ENCODE peak calls at places on chromosomes 3 and 15, in ten cellular contexts. One of them, this sample, is unnamed.
A peak's percentile ranks its signal among the peaks of the same experiment; 100 is the strongest.

GRCh38 chr15:88900309-88900981 is 5.1 kb upstream of the HAPLN3 start:
- DNase-seq in right lobe of liver: no peak
- DNase-seq in gastrocnemius medialis: peak; percentile 58
- DNase-seq in thyroid gland: no peak
- DNase-seq in IMR-90: peak; percentile 58
- DNase-seq in A549: peak; percentile 80
- DNase-seq in Peyer's patch: no peak
- DNase-seq in heart left ventricle: no peak
- DNase-seq in breast epithelium: no peak
- DNase-seq in stomach: no peak
- DNase-seq in this sample: no peak

GRCh38 chr3:181382656-181383055 is 329.1 kb upstream of the SOX2 start:
- DNase-seq in breast epithelium: no peak
- DNase-seq in heart left ventricle: no peak
- DNase-seq in right lobe of liver: no peak
- DNase-seq in A549: no peak
- DNase-seq in gastrocnemius medialis: no peak
- DNase-seq in Peyer's patch: no peak
- DNase-seq in thyroid gland: peak; percentile 78
- DNase-seq in IMR-90: no peak
- DNase-seq in stomach: no peak
- DNase-seq in this sample: no peak

GRCh38 chr15:78071378-78071777 is 6.1 kb downstream of the TBC1D2B start:
- DNase-seq in right lobe of liver: no peak
- DNase-seq in Peyer's patch: no peak
- DNase-seq in IMR-90: no peak
- DNase-seq in stomach: no peak
- DNase-seq in thyroid gland: no peak
- DNase-seq in A549: no peak
- DNase-seq in heart left ventricle: no peak
- DNase-seq in gastrocnemius medialis: no peak
- DNase-seq in breast epithelium: no peak
- DNase-seq in this sample: no peak

GRCh38 chr3:82654708-82655107 is 893.3 kb upstream of the GBE1 start:
- DNase-seq in heart left ventricle: no peak
- DNase-seq in thyroid gland: no peak
- DNase-seq in IMR-90: no peak
- DNase-seq in stomach: no peak
- DNase-seq in right lobe of liver: no peak
- DNase-seq in breast epithelium: no peak
- DNase-seq in A549: no peak
- DNase-seq in gastrocnemius medialis: no peak
- DNase-seq in Peyer's patch: no peak
- DNase-seq in this sample: no peak

GRCh38 chr3:119360736-119361462 is 66.7 kb downstream of the ARHGAP31 start:
- DNase-seq in breast epithelium: no peak
- DNase-seq in heart left ventricle: no peak
- DNase-seq in Peyer's patch: no peak
- DNase-seq in stomach: no peak
- DNase-seq in IMR-90: no peak
- DNase-seq in thyroid gland: no peak
- DNase-seq in A549: no peak
- DNase-seq in gastrocnemius medialis: no peak
- DNase-seq in right lobe of liver: no peak
- DNase-seq in this sample: no peak

GRCh38 chr3:154132777-154133375 is 11.7 kb downstream of the ARHGEF26 start:
- DNase-seq in thyroid gland: no peak
- DNase-seq in IMR-90: peak; percentile 11
- DNase-seq in A549: no peak
- DNase-seq in right lobe of liver: no peak
- DNase-seq in stomach: no peak
- DNase-seq in Peyer's patch: peak; percentile 47
- DNase-seq in heart left ventricle: no peak
- DNase-seq in gastrocnemius medialis: no peak
- DNase-seq in breast epithelium: no peak
- DNase-seq in this sample: no peak

GRCh38 chr3:149472393-149472792 is 2.1 kb upstream of the TM4SF4 start:
- DNase-seq in stomach: no peak
- DNase-seq in thyroid gland: no peak
- DNase-seq in gastrocnemius medialis: peak; percentile 23
- DNase-seq in IMR-90: peak; percentile 59
- DNase-seq in A549: no peak
- DNase-seq in breast epithelium: no peak
- DNase-seq in Peyer's patch: no peak
- DNase-seq in right lobe of liver: no peak
- DNase-seq in heart left ventricle: no peak
- DNase-seq in this sample: no peak

GRCh38 chr15:66483131-66483566 is 14.4 kb downstream of the SNAPC5 start:
- DNase-seq in heart left ventricle: no peak
- DNase-seq in breast epithelium: no peak
- DNase-seq in thyroid gland: peak; percentile 38
- DNase-seq in right lobe of liver: peak; percentile 86
- DNase-seq in IMR-90: peak; percentile 52
- DNase-seq in stomach: no peak
- DNase-seq in A549: no peak
- DNase-seq in gastrocnemius medialis: peak; percentile 18
- DNase-seq in Peyer's patch: no peak
- DNase-seq in this sample: no peak

GRCh38 chr3:31196881-31197364 is 302.5 kb upstream of the GADL1 start:
- DNase-seq in Peyer's patch: no peak
- DNase-seq in thyroid gland: no peak
- DNase-seq in A549: no peak
- DNase-seq in gastrocnemius medialis: peak; percentile 27
- DNase-seq in stomach: no peak
- DNase-seq in IMR-90: peak; percentile 18
- DNase-seq in right lobe of liver: no peak
- DNase-seq in heart left ventricle: peak; percentile 33
- DNase-seq in breast epithelium: no peak
- DNase-seq in this sample: no peak

GRCh38 chr15:27485265-27485664 is 514.3 kb downstream of the GABRG3 start:
- DNase-seq in A549: no peak
- DNase-seq in IMR-90: no peak
- DNase-seq in Peyer's patch: no peak
- DNase-seq in heart left ventricle: no peak
- DNase-seq in stomach: no peak
- DNase-seq in breast epithelium: no peak
- DNase-seq in right lobe of liver: no peak
- DNase-seq in gastrocnemius medialis: no peak
- DNase-seq in thyroid gland: no peak
- DNase-seq in this sample: no peak

GRCh38 chr3:48400824-48401433 is 28.9 kb downstream of the FBXW12 start:
- DNase-seq in Peyer's patch: peak; percentile 84
- DNase-seq in stomach: peak; percentile 69
- DNase-seq in thyroid gland: peak; percentile 71
- DNase-seq in heart left ventricle: peak; percentile 57
- DNase-seq in IMR-90: peak; percentile 51
- DNase-seq in A549: peak; percentile 70
- DNase-seq in right lobe of liver: no peak
- DNase-seq in gastrocnemius medialis: peak; percentile 47
- DNase-seq in breast epithelium: peak; percentile 59
- DNase-seq in this sample: peak; percentile 75

GRCh38 chr15:28085489-28086174 is 13.5 kb downstream of the OCA2 start:
- DNase-seq in IMR-90: no peak
- DNase-seq in thyroid gland: no peak
- DNase-seq in gastrocnemius medialis: no peak
- DNase-seq in Peyer's patch: no peak
- DNase-seq in heart left ventricle: no peak
- DNase-seq in stomach: no peak
- DNase-seq in right lobe of liver: no peak
- DNase-seq in A549: no peak
- DNase-seq in breast epithelium: no peak
- DNase-seq in this sample: no peak

GRCh38 chr15:81000626-81001179 is at the start of gene TLNRD1:
- DNase-seq in gastrocnemius medialis: peak; percentile 68
- DNase-seq in Peyer's patch: peak; percentile 96
- DNase-seq in A549: peak; percentile 95
- DNase-seq in thyroid gland: peak; percentile 77
- DNase-seq in right lobe of liver: peak; percentile 94
- DNase-seq in heart left ventricle: peak; percentile 95
- DNase-seq in stomach: peak; percentile 90
- DNase-seq in breast epithelium: peak; percentile 83
- DNase-seq in IMR-90: peak; percentile 92
- DNase-seq in this sample: peak; percentile 92

GRCh38 chr3:123346041-123346440 is 102.8 kb downstream of the ADCY5 start:
- DNase-seq in heart left ventricle: no peak
- DNase-seq in breast epithelium: peak; percentile 24
- DNase-seq in stomach: no peak
- DNase-seq in Peyer's patch: no peak
- DNase-seq in right lobe of liver: no peak
- DNase-seq in gastrocnemius medialis: no peak
- DNase-seq in A549: no peak
- DNase-seq in IMR-90: no peak
- DNase-seq in thyroid gland: no peak
- DNase-seq in this sample: no peak

GRCh38 chr3:143276592-143276991 is 157.0 kb downstream of the CHST2 start:
- DNase-seq in gastrocnemius medialis: no peak
- DNase-seq in A549: no peak
- DNase-seq in heart left ventricle: no peak
- DNase-seq in stomach: no peak
- DNase-seq in Peyer's patch: no peak
- DNase-seq in IMR-90: no peak
- DNase-seq in thyroid gland: no peak
- DNase-seq in breast epithelium: no peak
- DNase-seq in right lobe of liver: no peak
- DNase-seq in this sample: no peak

GRCh38 chr15:56038015-56038414 is 44.6 kb upstream of the NEDD4 start:
- DNase-seq in gastrocnemius medialis: no peak
- DNase-seq in Peyer's patch: no peak
- DNase-seq in thyroid gland: no peak
- DNase-seq in right lobe of liver: no peak
- DNase-seq in IMR-90: peak; percentile 67
- DNase-seq in breast epithelium: no peak
- DNase-seq in heart left ventricle: no peak
- DNase-seq in A549: no peak
- DNase-seq in stomach: no peak
- DNase-seq in this sample: no peak

GRCh38 chr15:87547470-87548181 is 708.9 kb downstream of the NTRK3 start:
- DNase-seq in A549: no peak
- DNase-seq in thyroid gland: no peak
- DNase-seq in heart left ventricle: no peak
- DNase-seq in breast epithelium: no peak
- DNase-seq in IMR-90: no peak
- DNase-seq in Peyer's patch: no peak
- DNase-seq in gastrocnemius medialis: no peak
- DNase-seq in right lobe of liver: no peak
- DNase-seq in stomach: no peak
- DNase-seq in this sample: no peak
- H3K9me3 ChIP-seq in A549: peaks cover 5% of the 10 kb centered on the region
- H3K9me3 ChIP-seq in thyroid gland: no peaks in the 10 kb centered on the region
- H3K9me3 ChIP-seq in heart left ventricle: no peaks in the 10 kb centered on the region
- H3K9me3 ChIP-seq in breast epithelium: no peaks in the 10 kb centered on the region
- H3K9me3 ChIP-seq in IMR-90: peaks cover 3% of the 10 kb centered on the region
- H3K9me3 ChIP-seq in Peyer's patch: no peaks in the 10 kb centered on the region
- H3K9me3 ChIP-seq in gastrocnemius medialis: no peaks in the 10 kb centered on the region
- H3K9me3 ChIP-seq in right lobe of liver: no peaks in the 10 kb centered on the region
- H3K9me3 ChIP-seq in stomach: no peaks in the 10 kb centered on the region
- H3K9me3 ChIP-seq in this sample: no peaks in the 10 kb centered on the region

DNA sequence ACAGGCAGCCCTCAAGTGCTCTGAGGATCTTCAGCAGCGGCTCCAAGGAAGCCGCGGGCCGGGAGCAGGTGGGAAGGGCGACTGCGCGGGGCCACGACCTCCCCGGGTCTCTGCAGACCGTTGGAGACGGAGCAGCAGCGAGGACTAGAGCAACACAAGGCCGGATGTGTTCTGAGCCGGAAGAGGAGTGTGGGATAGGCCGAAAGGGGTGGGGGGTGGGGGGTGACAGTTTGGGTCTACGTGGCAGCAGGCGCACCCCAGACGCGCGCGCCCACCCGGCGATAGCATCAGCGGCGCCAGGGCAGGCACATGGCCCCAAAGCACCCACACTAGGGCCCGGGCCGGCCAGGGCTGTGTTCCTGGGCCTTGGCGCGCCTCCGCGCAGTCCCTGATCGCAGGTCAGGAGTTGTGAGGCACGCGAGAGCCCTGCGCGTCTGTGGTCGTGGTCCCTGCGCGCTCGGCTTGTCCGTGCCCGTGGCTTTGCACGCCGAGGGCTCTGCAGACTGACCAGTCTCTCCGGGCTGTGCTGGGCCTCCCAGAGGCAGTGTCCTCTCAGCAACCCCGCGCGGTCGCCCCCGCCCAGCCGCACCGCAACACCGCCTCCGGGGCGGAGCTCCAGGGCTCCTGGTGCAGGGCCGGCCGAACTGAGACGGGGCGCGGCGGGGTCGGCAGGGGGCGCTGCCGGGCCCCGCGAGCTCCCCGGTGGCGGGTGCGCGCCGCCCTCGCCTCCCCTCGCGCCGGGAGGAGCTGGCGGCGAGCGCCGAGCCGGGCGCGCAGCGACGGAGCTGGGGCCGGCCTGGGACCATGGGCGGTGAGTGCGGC is at the start of gene PXYLP1:
- DNase-seq in heart left ventricle: peak; percentile 94
- DNase-seq in Peyer's patch: peak; percentile 96
- DNase-seq in stomach: peak; percentile 96
- DNase-seq in IMR-90: peak; percentile 85
- DNase-seq in A549: peak; percentile 84
- DNase-seq in thyroid gland: peak; percentile 94
- DNase-seq in right lobe of liver: peak; percentile 95
- DNase-seq in breast epithelium: peak; percentile 93
- DNase-seq in gastrocnemius medialis: peak; percentile 90
- DNase-seq in this sample: peak; percentile 94
- TF ChIP-seq POLR2A in heart left ventricle: no peak
- TF ChIP-seq POLR2A in Peyer's patch: peak; percentile 51
- TF ChIP-seq POLR2A in stomach: no peak
- TF ChIP-seq POLR2A in IMR-90: peak; percentile 82
- TF ChIP-seq POLR2A in A549: peak; percentile 89
- TF ChIP-seq POLR2A in thyroid gland: no peak
- TF ChIP-seq POLR2A in right lobe of liver: peak; percentile 81
- TF ChIP-seq POLR2A in breast epithelium: no peak
- TF ChIP-seq POLR2A in gastrocnemius medialis: peak; percentile 43
- TF ChIP-seq POLR2A in this sample: peak; percentile 87

DNA sequence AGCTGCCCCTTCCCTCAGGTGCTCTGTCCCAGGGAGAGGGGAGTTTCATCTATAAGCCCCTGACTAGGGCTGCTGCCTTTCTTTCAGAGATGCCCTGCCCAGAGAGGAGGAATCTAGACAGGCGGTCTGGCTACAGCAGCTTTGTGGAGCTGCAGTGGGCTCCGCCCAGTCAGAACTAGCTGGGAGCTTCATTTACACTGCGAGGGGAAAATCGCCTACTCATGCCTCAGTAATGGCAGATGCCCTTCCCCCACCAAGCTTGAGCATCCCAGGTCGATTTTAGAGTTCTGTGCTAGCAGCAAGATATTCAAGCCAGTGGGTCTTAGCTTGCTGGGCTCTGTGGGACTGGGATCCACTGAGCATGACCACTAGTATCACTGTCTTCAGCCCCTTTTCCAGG is 181.1 kb upstream of the RARB start:
- DNase-seq in stomach: no peak
- DNase-seq in IMR-90: no peak
- DNase-seq in thyroid gland: no peak
- DNase-seq in right lobe of liver: no peak
- DNase-seq in Peyer's patch: no peak
- DNase-seq in A549: no peak
- DNase-seq in gastrocnemius medialis: no peak
- DNase-seq in heart left ventricle: no peak
- DNase-seq in breast epithelium: no peak
- DNase-seq in this sample: no peak
- H3K9me3 ChIP-seq in stomach: peaks cover 35% of the 10 kb centered on the region
- H3K9me3 ChIP-seq in IMR-90: peaks cover 11% of the 10 kb centered on the region
- H3K9me3 ChIP-seq in thyroid gland: no peaks in the 10 kb centered on the region
- H3K9me3 ChIP-seq in right lobe of liver: no peaks in the 10 kb centered on the region
- H3K9me3 ChIP-seq in Peyer's patch: no peaks in the 10 kb centered on the region
- H3K9me3 ChIP-seq in A549: peaks cover 15% of the 10 kb centered on the region
- H3K9me3 ChIP-seq in gastrocnemius medialis: no peaks in the 10 kb centered on the region
- H3K9me3 ChIP-seq in heart left ventricle: peaks cover 10% of the 10 kb centered on the region
- H3K9me3 ChIP-seq in breast epithelium: peaks cover 15% of the 10 kb centered on the region
- H3K9me3 ChIP-seq in this sample: no peaks in the 10 kb centered on the region

GRCh38 chr3:4410174-4410573 is 56.9 kb downstream of the SUMF1 start:
- DNase-seq in A549: no peak
- DNase-seq in heart left ventricle: no peak
- DNase-seq in thyroid gland: no peak
- DNase-seq in right lobe of liver: no peak
- DNase-seq in gastrocnemius medialis: no peak
- DNase-seq in IMR-90: no peak
- DNase-seq in stomach: no peak
- DNase-seq in Peyer's patch: no peak
- DNase-seq in breast epithelium: no peak
- DNase-seq in this sample: no peak
- TF ChIP-seq POLR2A in A549: no peak
- TF ChIP-seq POLR2A in heart left ventricle: no peak
- TF ChIP-seq POLR2A in thyroid gland: no peak
- TF ChIP-seq POLR2A in right lobe of liver: no peak
- TF ChIP-seq POLR2A in gastrocnemius medialis: no peak
- TF ChIP-seq POLR2A in IMR-90: no peak
- TF ChIP-seq POLR2A in stomach: no peak
- TF ChIP-seq POLR2A in Peyer's patch: no peak
- TF ChIP-seq POLR2A in breast epithelium: no peak
- TF ChIP-seq POLR2A in this sample: no peak

This sample was measured in adrenal gland.